ENCODE peak calls at places on chromosomes 1 and 21, in seven cellular contexts. U is MCF 10A, I is PC-3, V is lower leg skin, A is heart right ventricle, T is nephron progenitor cell, X is DND-41. H is an unnamed sample.

GRCh38 chr1:65260851-65261473 is 48.4 kb upstream of the DNAJC6 start:
- DNase-seq in A (no peak), V (no peak), X (no peak), U (peak), I (peak), T (no peak), H (no peak)

GRCh38 chr1:9201421-9202239 is 32.9 kb upstream of the H6PD start:
- DNase-seq in U (peak), I (peak), X (peak), A (no peak), V (no peak), T (no peak), H (no peak)

GRCh38 chr21:41411449-41412089 is 14.5 kb upstream of the MX1 start:
- DNase-seq in X (no peak), V (no peak), A (peak), T (no peak), I (peak), U (peak), H (no peak)

GRCh38 chr1:231512147-231512698 is 16.2 kb upstream of the TSNAX start:
- DNase-seq in U (no peak), V (no peak), X (no peak), T (no peak), A (no peak), I (peak), H (no peak)

GRCh38 chr1:58979677-58980076 is 195.8 kb upstream of the JUN start:
- DNase-seq in I (no peak), V (no peak), U (no peak), T (no peak), X (no peak), A (no peak), H (no peak)

GRCh38 chr1:213244664-213245091 is 193.6 kb downstream of the RPS6KC1 start:
- DNase-seq in T (peak), I (peak), V (no peak), A (no peak), U (peak), X (peak), H (no peak)

GRCh38 chr1:21149862-21150432 is 26.8 kb downstream of the EIF4G3 start:
- DNase-seq in X (no peak), V (no peak), I (peak), T (no peak), U (peak), A (peak), H (no peak)

GRCh38 chr1:232250838-232251237 is 379.1 kb downstream of the SIPA1L2 start:
- DNase-seq in I (no peak), X (no peak), T (no peak), A (no peak), V (no peak), U (no peak), H (peak)

GRCh38 chr1:31412732-31413404 is at the start of gene SERINC2:
- DNase-seq in X (no peak), I (peak), U (peak), T (peak), V (no peak), A (no peak), H (no peak)

GRCh38 chr1:165753934-165754333 is 14.7 kb downstream of the TMCO1 start:
- DNase-seq in T (no peak), U (no peak), A (no peak), V (no peak), I (no peak), X (no peak), H (no peak)

GRCh38 chr21:46570119-46570518 is 34.8 kb downstream of the S100B start:
- DNase-seq in T (no peak), X (no peak), A (no peak), V (no peak), I (no peak), U (no peak), H (no peak)

GRCh38 chr1:2271134-2271785 is 43.1 kb downstream of the SKI start:
- DNase-seq in I (no peak), V (no peak), A (peak), X (no peak), U (no peak), T (peak), H (no peak)

GRCh38 chr1:219927298-219927955 is 930 bp downstream of the SLC30A10 start:
- DNase-seq in A (no peak), I (no peak), X (no peak), V (no peak), T (no peak), U (no peak), H (no peak)

GRCh38 chr1:161954050-161954449 is 69.6 kb downstream of the OLFML2B start:
- DNase-seq in U (no peak), X (no peak), V (no peak), T (no peak), I (no peak), A (no peak), H (no peak)

GRCh38 chr1:220880726-220881506 is 1.7 kb downstream of the HLX start:
- DNase-seq in X (no peak), V (no peak), U (no peak), T (peak), A (peak), I (peak), H (peak)

GRCh38 chr1:116987256-116987555 is 14.4 kb upstream of the CD101 start:
- DNase-seq in T (no peak), A (no peak), X (peak), V (no peak), U (no peak), I (no peak), H (no peak)

GRCh38 chr1:10430216-10431064 is at the start of gene CENPS:
- DNase-seq in U (peak), V (peak), A (peak), T (peak), X (peak), I (peak), H (peak)

GRCh38 chr1:6783221-6783620 is 2.0 kb upstream of the CAMTA1 start:
- DNase-seq in T (no peak), X (no peak), V (no peak), U (no peak), A (no peak), I (no peak), H (no peak)

DNA sequence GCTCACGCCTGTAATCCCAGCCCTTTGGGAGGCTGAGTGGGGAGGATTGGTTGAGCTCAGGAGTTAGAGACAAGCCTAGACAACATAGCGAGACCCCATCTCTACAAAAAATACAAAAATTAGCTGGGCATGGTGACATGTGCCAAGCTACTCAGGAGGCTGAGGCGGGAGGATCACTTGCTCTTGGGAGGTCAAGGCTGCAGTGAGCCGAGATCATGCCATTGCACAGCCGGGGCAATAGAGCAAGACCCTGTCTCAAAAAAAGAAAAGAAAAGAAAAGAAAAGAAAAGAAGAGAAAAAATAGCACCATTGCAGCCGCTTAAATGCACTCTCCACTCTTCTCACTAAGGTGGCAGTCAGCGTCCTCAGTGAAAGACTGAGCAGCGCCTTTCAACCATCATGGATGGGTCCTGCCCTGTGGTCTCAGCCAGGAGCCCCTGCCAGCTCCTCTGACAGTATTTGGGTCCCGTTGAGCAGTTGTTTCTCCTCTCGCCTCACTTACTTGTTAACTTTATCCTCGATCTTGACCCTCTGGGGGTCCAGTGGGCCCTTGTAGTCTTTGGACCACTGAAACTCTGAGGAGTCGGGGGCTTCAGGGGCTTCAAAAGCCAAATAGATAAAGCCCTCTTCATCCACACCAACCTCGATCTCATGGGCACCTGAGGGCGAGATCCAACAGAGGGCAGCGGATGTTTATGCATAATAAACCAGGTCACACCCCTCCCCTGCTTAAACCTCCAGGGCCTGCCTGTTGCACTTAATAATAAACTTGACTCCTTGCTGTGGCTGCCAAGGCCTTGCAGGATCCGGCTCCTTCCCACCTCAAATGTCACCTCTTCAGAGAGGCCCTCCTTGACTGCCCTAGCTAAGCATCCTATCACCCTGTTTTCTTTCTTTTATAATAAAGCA is 36.9 kb downstream of the MYOM3 start:
- DNase-seq in A (no peak), U (peak), X (no peak), T (no peak), I (peak), V (no peak), H (no peak)
- TF ChIP-seq CTCF in A (no peak), U (no peak), X (no peak), T (no peak), I (peak), V (no peak), H (no peak)

DNA sequence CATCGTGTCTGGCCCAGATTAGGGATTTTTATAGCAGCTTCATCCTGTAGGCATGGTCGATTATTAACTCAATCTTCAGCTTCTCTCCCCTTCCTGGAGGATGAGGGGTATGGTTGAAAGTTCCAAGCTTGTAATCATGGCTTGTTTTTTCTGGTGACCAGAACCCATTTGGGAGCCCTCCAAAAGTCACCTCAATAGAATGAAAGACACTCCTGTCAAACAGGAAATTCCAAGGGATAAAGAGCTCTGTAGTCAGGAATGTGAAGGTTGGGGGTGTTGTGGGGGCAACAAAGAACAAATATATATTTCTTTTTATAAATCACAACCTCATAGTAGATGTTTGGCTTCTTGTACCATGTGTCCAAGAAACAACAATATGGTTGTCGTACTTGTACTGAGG is 212.7 kb upstream of the ESRRG start:
- DNase-seq in V (no peak), I (peak), T (no peak), A (no peak), X (no peak), U (no peak), H (no peak)
- TF ChIP-seq CTCF in V (no peak), I (no peak), T (no peak), A (no peak), X (no peak), U (no peak), H (no peak)

GRCh38 chr1:197775282-197776262 is at the start of gene DENND1B:
- DNase-seq in I (peak), T (peak), U (peak), A (peak), V (peak), X (peak), H (peak)
- TF ChIP-seq CTCF in I (no peak), T (no peak), U (no peak), A (no peak), V (no peak), X (peak), H (no peak)

GRCh38 chr21:43667191-43667904 is 8.0 kb downstream of the RRP1B start:
- DNase-seq in A (no peak), T (no peak), U (peak), I (peak), V (no peak), X (no peak), H (no peak)
- TF ChIP-seq CTCF in A (no peak), T (no peak), U (no peak), I (no peak), V (no peak), X (no peak), H (no peak)

GRCh38 chr1:235843458-235843857 is 23.2 kb downstream of the LYST start:
- DNase-seq in A (no peak), V (no peak), I (peak), U (peak), T (no peak), X (no peak), H (no peak)
- TF ChIP-seq CTCF in A (peak), V (no peak), I (peak), U (peak), T (peak), X (peak), H (peak)

GRCh38 chr1:33256335-33256700 is at the start of gene ZNF362:
- DNase-seq in T (peak), V (no peak), I (peak), X (peak), U (peak), A (peak), H (peak)
- TF ChIP-seq CTCF in T (no peak), V (no peak), I (no peak), X (no peak), U (no peak), A (no peak), H (no peak)

GRCh38 chr1:183450086-183450485 is 22.2 kb upstream of the SMG7 start:
- DNase-seq in T (no peak), X (no peak), U (no peak), I (peak), A (no peak), V (no peak), H (no peak)
- TF ChIP-seq CTCF in T (no peak), X (no peak), U (no peak), I (no peak), A (no peak), V (no peak), H (no peak)

DNA sequence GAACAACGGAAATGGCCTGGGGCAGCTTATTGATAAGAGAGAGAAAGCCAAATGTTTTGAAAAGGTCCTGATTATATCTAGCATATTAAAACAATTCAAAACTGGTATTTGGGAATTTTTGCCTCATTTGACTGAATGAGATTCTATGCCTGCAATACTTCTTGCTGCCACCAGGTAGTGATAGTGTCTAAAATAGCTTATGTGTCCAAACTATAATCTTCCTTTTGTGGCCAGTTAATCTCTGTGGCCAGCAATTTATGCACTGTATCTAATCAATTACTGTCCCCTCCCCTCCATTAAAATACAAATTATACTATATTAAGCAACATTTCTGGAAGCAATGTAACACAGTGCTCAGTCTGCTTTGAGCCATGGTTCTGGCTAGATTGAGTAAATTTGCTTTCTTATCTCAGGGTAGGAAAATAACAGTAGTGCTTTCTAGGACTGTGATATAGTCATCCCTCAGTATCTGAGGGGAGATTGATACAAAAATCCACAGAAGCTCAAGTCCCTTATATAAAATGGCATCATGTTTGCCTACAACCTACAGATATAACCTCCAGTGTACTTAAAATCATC is 91.8 kb downstream of the FOXD2 start:
- DNase-seq in A (no peak), V (no peak), T (no peak), X (no peak), U (no peak), I (peak), H (no peak)
- TF ChIP-seq CTCF in A (peak), V (no peak), T (peak), X (peak), U (peak), I (peak), H (peak)

DNA sequence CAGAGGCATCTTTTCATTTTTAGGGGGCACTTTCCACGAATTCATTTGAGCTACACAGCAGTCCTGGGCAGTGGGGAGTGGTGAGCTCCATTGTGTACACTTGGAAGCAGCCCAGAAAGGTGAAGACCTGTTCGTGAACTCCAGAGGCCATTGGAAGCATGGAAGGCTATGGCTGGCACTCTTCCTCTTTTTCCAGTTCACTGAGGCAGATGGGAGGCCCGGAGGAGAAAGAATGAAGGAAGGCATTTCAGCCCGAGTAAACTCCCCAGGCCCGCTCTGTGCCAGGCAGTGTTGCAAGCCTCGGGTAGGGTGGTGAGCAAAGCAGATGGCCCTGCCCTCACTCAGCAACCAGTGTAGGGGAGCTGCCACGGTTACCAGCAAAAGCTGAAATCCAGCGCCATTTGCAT is 673 bp upstream of the DHCR24 start:
- DNase-seq in U (peak), A (no peak), V (peak), I (no peak), X (peak), T (no peak), H (peak)
- TF ChIP-seq CTCF in U (no peak), A (no peak), V (no peak), I (no peak), X (no peak), T (no peak), H (no peak)

GRCh38 chr1:114554577-114554976 is 26.8 kb downstream of the BCAS2 start:
- DNase-seq in V (no peak), A (no peak), T (no peak), I (no peak), U (no peak), X (no peak), H (no peak)

GRCh38 chr1:114561333-114561732 is 20.1 kb downstream of the BCAS2 start:
- DNase-seq in T (no peak), U (no peak), A (no peak), V (no peak), I (no peak), X (no peak), H (no peak)

GRCh38 chr1:114564141-114564540 is 17.3 kb downstream of the BCAS2 start:
- DNase-seq in T (no peak), U (no peak), X (no peak), V (no peak), I (no peak), A (no peak), H (no peak)

GRCh38 chr1:114559356-114559755 is 22.1 kb downstream of the BCAS2 start:
- DNase-seq in V (no peak), X (no peak), T (no peak), A (no peak), I (no peak), U (no peak), H (no peak)

DNA sequence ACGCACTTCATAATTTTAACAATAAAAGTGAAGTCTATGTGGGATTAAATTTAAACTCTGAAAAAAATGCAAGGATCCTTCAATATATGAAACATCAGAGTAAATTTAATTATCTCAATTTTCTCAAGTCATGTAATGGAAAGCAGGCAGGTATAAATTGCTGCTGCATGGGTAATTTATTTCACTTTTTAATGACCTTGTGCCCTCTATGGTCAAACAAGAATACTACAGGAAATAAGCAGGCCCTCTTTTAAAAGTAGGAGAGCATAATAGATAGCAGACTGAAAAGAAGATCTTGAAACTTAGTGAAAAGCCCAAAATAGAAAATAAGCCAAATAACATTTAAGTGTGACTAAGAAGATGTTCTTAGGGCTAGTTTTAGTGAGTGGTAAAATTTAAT is 22.9 kb downstream of the BCAS2 start:
- DNase-seq in U (peak), A (no peak), V (no peak), I (peak), T (no peak), X (no peak), H (no peak)
- TF ChIP-seq CTCF in U (peak), A (peak), V (no peak), I (peak), T (peak), X (peak), H (no peak)

H was measured in glutamatergic neuron.